ENCODE peak calls at places on chromosomes 13 and 19, in nine cellular contexts. F, A, H, Z, C, O, S, E and D are unnamed samples.

GRCh38 chr13:107678075-107678689 is 537.2 kb downstream of the LIG4 start:
- DNase-seq in F (no peak), A (no peak), H (no peak), Z (no peak), C (no peak), O (no peak), S (no peak), E (peak; percentile 53), D (no peak)

GRCh38 chr19:28534740-28535351 is 678.1 kb downstream of the UQCRFS1 start:
- DNase-seq in F (no peak), A (no peak), H (no peak), Z (no peak), C (no peak), O (no peak), S (no peak), E (no peak), D (no peak)

GRCh38 chr13:28339419-28339818 is 155.5 kb downstream of the FLT1 start:
- DNase-seq in F (no peak), A (no peak), H (no peak), Z (no peak), C (no peak), O (no peak), S (no peak), E (peak; percentile 85), D (no peak)

GRCh38 chr13:39577833-39578232 is 25.2 kb downstream of the LHFPL6 start:
- DNase-seq in F (no peak), A (no peak), H (no peak), Z (no peak), C (no peak), O (no peak), S (no peak), E (no peak), D (no peak)

GRCh38 chr13:103044054-103044453 is 22.2 kb downstream of the SLC10A2 start:
- DNase-seq in F (no peak), A (no peak), H (no peak), Z (no peak), C (no peak), O (no peak), S (no peak), E (no peak), D (no peak)

GRCh38 chr13:94251801-94252200 is 227.7 kb downstream of the DCT start:
- DNase-seq in F (no peak), A (no peak), H (no peak), Z (no peak), C (no peak), O (no peak), S (peak; percentile 64), E (peak; percentile 26), D (no peak)

GRCh38 chr19:47230122-47230920 is 678 bp downstream of the BBC3 start:
- DNase-seq in F (peak; percentile 82), A (peak; percentile 61), H (no peak), Z (no peak), C (no peak), O (peak; percentile 88), S (peak; percentile 82), E (peak; percentile 18), D (peak; percentile 67)

GRCh38 chr19:6530385-6531162 is at the start of gene TNFSF9:
- DNase-seq in F (peak; percentile 94), A (peak; percentile 86), H (no peak), Z (no peak), C (peak; percentile 85), O (peak; percentile 93), S (peak; percentile 91), E (peak; percentile 59), D (peak; percentile 68)

GRCh38 chr13:50543767-50544166 is 299.7 kb downstream of the DLEU7 start:
- DNase-seq in F (no peak), A (no peak), H (no peak), Z (no peak), C (no peak), O (no peak), S (no peak), E (peak; percentile 91), D (peak; percentile 48)

GRCh38 chr13:99559560-99559959 is 58.3 kb downstream of the TM9SF2 start:
- DNase-seq in F (no peak), A (no peak), H (no peak), Z (no peak), C (no peak), O (no peak), S (no peak), E (no peak), D (no peak)

GRCh38 chr13:27076411-27076810 is 95.2 kb downstream of the USP12 start:
- DNase-seq in F (no peak), A (no peak), H (no peak), Z (no peak), C (no peak), O (no peak), S (no peak), E (peak; percentile 41), D (no peak)

GRCh38 chr19:14366529-14366928 is 14.7 kb upstream of the ADGRE5 start:
- DNase-seq in F (peak; percentile 95), A (peak; percentile 61), H (no peak), Z (peak; percentile 46), C (no peak), O (peak; percentile 79), S (no peak), E (peak; percentile 68), D (peak; percentile 69)

GRCh38 chr13:95300625-95301134 is 571 bp downstream of the ABCC4 start:
- DNase-seq in F (peak; percentile 63), A (peak; percentile 63), H (no peak), Z (no peak), C (peak; percentile 66), O (peak; percentile 76), S (peak; percentile 73), E (peak; percentile 67), D (peak; percentile 49)
- TF ChIP-seq POLR2A in F (no peak), A (no peak), H (no peak), Z (no peak), C (no peak), O (no peak), S (no peak), E (no peak), D (no peak)

GRCh38 chr13:41461527-41462124 is 4.3 kb downstream of the RGCC start:
- DNase-seq in F (no peak), A (no peak), H (no peak), Z (no peak), C (no peak), O (no peak), S (no peak), E (no peak), D (no peak)

GRCh38 chr13:41463823-41464602 is 6.7 kb downstream of the RGCC start:
- DNase-seq in F (peak; percentile 20), A (no peak), H (no peak), Z (no peak), C (no peak), O (no peak), S (no peak), E (no peak), D (no peak)

GRCh38 chr13:41459754-41460111 is 2.4 kb downstream of the RGCC start:
- DNase-seq in F (no peak), A (no peak), H (no peak), Z (no peak), C (no peak), O (no peak), S (no peak), E (no peak), D (no peak)

GRCh38 chr13:41460930-41461329 is 3.6 kb downstream of the RGCC start:
- DNase-seq in F (no peak), A (no peak), H (no peak), Z (no peak), C (no peak), O (no peak), S (no peak), E (no peak), D (no peak)

GRCh38 chr13:41462427-41462826 is 5.1 kb downstream of the RGCC start:
- DNase-seq in F (no peak), A (no peak), H (no peak), Z (no peak), C (no peak), O (no peak), S (no peak), E (no peak), D (no peak)
- H3K4me1 ChIP-seq in F (peaks cover 33% of the 10 kb centered on the region), A (peaks cover 47% of the 10 kb centered on the region), H (peaks cover 40% of the 10 kb centered on the region), Z (no peaks in the 10 kb centered on the region), C (no peaks in the 10 kb centered on the region), O (peaks cover 4% of the 10 kb centered on the region), S (peaks cover 2% of the 10 kb centered on the region), E (peaks cover 21% of the 10 kb centered on the region), D (peaks cover 8% of the 10 kb centered on the region)

DNA sequence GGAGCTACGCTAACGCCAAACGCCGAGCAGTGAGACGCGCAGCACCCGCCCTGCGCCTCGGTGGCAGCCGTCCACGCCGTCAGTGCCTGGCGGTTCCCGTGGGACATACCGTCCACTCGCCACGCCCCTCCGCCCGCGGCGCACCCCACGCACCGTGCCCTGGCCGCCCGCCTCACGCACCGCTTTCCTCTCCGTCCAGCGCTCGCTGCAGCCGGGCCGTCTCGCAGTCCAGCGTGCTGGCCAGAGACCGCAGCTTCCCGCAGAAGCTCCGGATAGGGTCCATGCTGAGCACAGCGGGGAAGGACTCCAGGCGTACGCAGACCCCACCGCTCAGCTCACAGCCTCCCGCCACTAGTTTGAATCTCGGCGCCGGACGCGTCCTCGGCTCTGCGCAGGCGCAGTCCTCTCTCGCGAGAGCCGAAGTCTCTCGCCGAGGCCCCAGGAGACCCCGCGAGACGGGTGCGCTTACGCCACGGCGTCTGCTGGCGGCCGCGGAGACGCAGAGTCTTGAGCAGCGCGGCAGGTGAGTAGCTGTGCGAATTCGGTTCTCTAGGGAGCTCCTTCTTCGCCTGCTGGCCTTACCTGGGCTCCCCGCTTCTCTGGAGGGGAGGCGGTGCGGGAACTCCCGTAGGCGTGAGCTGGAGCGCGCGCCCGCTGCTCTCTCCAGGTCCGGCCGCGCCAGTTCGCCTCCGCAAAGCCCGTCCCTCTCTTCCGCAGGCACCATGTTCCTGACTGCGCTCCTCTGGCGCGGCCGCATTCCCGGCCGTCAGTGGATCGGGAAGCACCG is at the start of the genes MRPL57 and SKA3:
- DNase-seq in F (peak; percentile 94), A (peak; percentile 96), H (no peak), Z (peak; percentile 95), C (peak; percentile 69), O (peak; percentile 96), S (peak; percentile 95), E (peak; percentile 91), D (peak; percentile 93)
- TF ChIP-seq POLR2A in F (peak; percentile 94), A (peak; percentile 85), H (no peak), Z (peak; percentile 99), C (peak; percentile 90), O (no peak), S (peak; percentile 89), E (peak; percentile 85), D (peak; percentile 51)

GRCh38 chr19:18385359-18385674 is 641 bp upstream of the GDF15 start:
- DNase-seq in F (no peak), A (no peak), H (no peak), Z (no peak), C (no peak), O (no peak), S (no peak), E (no peak), D (no peak)

GRCh38 chr19:18380843-18381242 is 5.1 kb upstream of the GDF15 start:
- DNase-seq in F (no peak), A (no peak), H (no peak), Z (no peak), C (no peak), O (no peak), S (no peak), E (no peak), D (no peak)

GRCh38 chr19:18384775-18385174 is 1.2 kb upstream of the GDF15 start:
- DNase-seq in F (no peak), A (no peak), H (no peak), Z (no peak), C (no peak), O (no peak), S (no peak), E (no peak), D (no peak)

GRCh38 chr19:18377026-18377425 is 8.9 kb upstream of the GDF15 start:
- DNase-seq in F (no peak), A (no peak), H (no peak), Z (no peak), C (no peak), O (no peak), S (no peak), E (no peak), D (no peak)

GRCh38 chr19:18379803-18380747 is 5.9 kb upstream of the GDF15 start:
- DNase-seq in F (peak; percentile 89), A (no peak), H (peak; percentile 99), Z (no peak), C (peak; percentile 84), O (peak; percentile 85), S (peak; percentile 92), E (peak; percentile 96), D (peak; percentile 55)
- H3K4me1 ChIP-seq in F (peaks cover 56% of the 10 kb centered on the region), A (peaks cover 3% of the 10 kb centered on the region), H (peaks cover 18% of the 10 kb centered on the region), Z (no peaks in the 10 kb centered on the region), C (peaks cover 73% of the 10 kb centered on the region), O (peaks cover under 1% of the 10 kb centered on the region), S (no peaks in the 10 kb centered on the region), E (peaks cover 18% of the 10 kb centered on the region), D (no peaks in the 10 kb centered on the region)